ENCODE peak calls at places on chromosomes 11 and 22, in five cellular contexts. W is left ventricle myocardium inferior; P is mucosa of descending colon; O is CD8-positive, alpha-beta T cell; E is MM.1S. H is an unnamed sample. For H3K9me3, the result is how much of the 10 kb centered on the place peaks cover.

GRCh38 chr22:44369241-44369652 is 56.5 kb upstream of the SHISAL1 start:
- DNase-seq in W (peak), E (no peak), P (no peak), O (no peak), H (no peak)

GRCh38 chr11:35418282-35418846 is 994 bp downstream of the SLC1A2 start:
- DNase-seq in P (no peak), E (no peak), W (no peak), O (no peak), H (no peak)

GRCh38 chr11:77580712-77581337 is 8.9 kb upstream of the AQP11 start:
- DNase-seq in E (no peak), O (no peak), W (no peak), P (no peak), H (no peak)

GRCh38 chr11:116422556-116422955 is 350.2 kb downstream of the BUD13 start:
- DNase-seq in W (no peak), O (no peak), P (no peak), E (no peak), H (no peak)

GRCh38 chr11:60657880-60658279 is 41.5 kb upstream of the MS4A8 start:
- DNase-seq in P (peak), O (no peak), E (no peak), W (no peak), H (no peak)

GRCh38 chr11:6397636-6398035 is 7.4 kb downstream of the SMPD1 start:
- DNase-seq in W (no peak), E (no peak), O (no peak), P (no peak), H (no peak)

GRCh38 chr11:44205836-44206235 is 104.1 kb downstream of the ALX4 start:
- DNase-seq in W (no peak), E (no peak), O (no peak), P (no peak), H (no peak)

GRCh38 chr22:37269930-37270678 is 12.2 kb upstream of the CYTH4 start:
- DNase-seq in E (no peak), W (no peak), O (no peak), P (no peak), H (no peak)

GRCh38 chr11:36376315-36376887 is 80.3 kb downstream of the PRR5L start:
- DNase-seq in W (peak), E (no peak), O (peak), P (peak), H (no peak)

GRCh38 chr11:8282621-8283509 is 19.2 kb upstream of the LMO1 start:
- DNase-seq in W (no peak), E (no peak), O (no peak), P (no peak), H (no peak)

GRCh38 chr11:832529-833113 is at the start of gene CD151:
- DNase-seq in O (peak), W (peak), E (peak), P (peak), H (peak)

GRCh38 chr11:133948711-133949110 is 8.1 kb downstream of the IGSF9B start:
- DNase-seq in E (no peak), O (no peak), W (no peak), P (no peak), H (no peak)

GRCh38 chr11:12914401-12914912 is 94.7 kb upstream of the RASSF10 start:
- DNase-seq in P (no peak), E (no peak), W (peak), O (no peak), H (no peak)

DNA sequence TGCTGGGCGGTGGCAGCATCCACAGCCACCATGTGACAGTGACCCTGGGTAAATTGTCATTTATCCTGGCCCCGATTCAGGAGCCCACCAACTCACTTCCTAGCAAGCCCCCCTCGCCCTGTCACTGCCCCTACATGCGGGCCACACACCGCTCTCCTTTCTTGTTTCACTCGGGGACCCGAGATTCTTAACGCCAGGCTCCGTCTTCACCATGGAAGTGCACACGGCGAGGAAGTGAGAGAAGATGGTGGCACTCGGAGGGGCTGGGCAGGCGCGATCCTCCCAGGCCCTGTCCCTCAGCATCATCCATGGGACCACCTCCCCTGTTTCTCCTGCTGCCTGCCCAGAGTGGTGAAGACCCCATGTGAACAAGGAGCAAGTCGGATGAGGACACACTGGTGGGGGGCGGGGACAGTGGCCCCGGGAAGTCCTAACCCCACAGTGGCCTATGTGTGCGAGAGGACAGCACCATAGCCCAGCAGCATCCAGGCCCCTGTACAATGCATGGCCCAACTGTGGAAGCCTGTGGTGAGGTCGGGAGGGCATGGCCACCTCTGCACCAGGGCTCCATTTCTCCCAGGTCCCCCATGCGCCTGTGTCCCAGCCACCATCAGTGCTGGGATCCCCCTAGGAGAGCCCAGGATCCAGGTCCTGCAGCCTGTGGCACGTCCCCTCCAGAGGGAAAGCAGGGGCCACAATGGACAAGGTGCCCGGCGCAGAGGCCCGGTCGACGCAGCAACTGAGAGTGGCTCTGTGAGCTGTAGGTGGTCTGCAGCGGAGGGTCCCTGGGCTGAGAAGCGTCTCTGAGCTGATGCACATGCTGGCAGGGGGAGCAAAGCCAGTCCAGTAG is 262.8 kb downstream of the BRD1 start:
- DNase-seq in W (no peak), E (no peak), O (no peak), P (no peak), H (no peak)
- H3K9me3 ChIP-seq in W (under half), E (under half), O (under half), P (under half), H (under half)

DNA sequence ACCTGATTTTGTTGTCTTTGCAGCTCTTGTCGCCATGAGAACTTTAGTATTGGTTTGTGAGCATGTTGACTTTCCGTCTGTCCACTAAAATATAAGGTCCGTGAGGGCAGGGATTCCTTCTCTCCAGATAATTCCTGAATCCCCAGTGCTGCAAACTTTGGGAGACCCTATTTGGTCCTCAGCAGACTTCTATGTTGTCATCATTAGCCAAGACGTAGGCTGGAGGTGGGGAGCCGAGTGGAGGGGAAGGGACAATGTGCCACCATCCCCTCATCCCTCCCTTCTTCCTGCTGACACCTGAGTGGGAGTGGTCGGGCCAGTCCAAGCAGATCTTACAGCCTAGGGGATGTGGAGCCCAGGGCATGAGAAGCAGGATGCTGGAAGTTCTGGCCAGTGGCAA is 690.6 kb downstream of the TBC1D22A start:
- DNase-seq in E (no peak), O (no peak), W (no peak), P (no peak), H (no peak)
- H3K9me3 ChIP-seq in E (under half), O (under half), W (under half), P (under half), H (under half)

GRCh38 chr22:11605468-11605981 is 3922.5 kb upstream of the OR11H1 start:
- DNase-seq in O (no peak), W (no peak), E (no peak), P (no peak), H (no peak)
- H3K9me3 ChIP-seq in O (under half), W (half or more), E (under half), P (half or more), H (under half)

GRCh38 chr22:47325249-47325648 is 562.8 kb downstream of the TBC1D22A start:
- DNase-seq in P (no peak), E (no peak), O (no peak), W (no peak), H (no peak)
- H3K9me3 ChIP-seq in P (under half), E (under half), O (under half), W (under half), H (under half)

GRCh38 chr11:70625921-70626518 is 227.7 kb downstream of the CTTN start:
- DNase-seq in W (no peak), E (no peak), O (no peak), P (no peak), H (no peak)
- H3K9me3 ChIP-seq in W (under half), E (under half), O (under half), P (under half), H (under half)

DNA sequence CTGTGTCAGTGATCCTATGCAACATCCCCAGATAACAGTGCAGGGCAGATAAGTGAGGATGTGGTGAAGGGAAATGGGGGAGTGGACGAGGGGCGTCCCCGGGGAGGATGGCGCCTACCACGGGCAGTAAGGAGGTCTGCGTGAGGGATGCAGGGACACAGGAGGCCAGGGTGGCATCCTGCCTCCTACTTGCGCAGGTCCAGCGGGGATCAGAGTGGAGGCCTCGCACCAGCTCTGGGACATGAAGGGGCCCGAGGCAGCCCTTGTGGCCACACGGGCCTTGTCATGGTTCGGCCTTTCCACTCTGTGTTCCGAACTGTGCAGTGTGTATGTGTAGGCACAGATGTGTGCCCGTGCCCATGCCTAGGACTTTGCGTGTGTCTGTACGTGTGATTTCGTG is 1227.5 kb downstream of the BRD1 start:
- DNase-seq in P (no peak), W (no peak), E (no peak), O (no peak), H (no peak)
- H3K9me3 ChIP-seq in P (under half), W (under half), E (under half), O (under half), H (under half)

GRCh38 chr22:47249370-47249928 is 487.0 kb downstream of the TBC1D22A start:
- DNase-seq in E (no peak), W (no peak), P (no peak), O (no peak), H (no peak)

GRCh38 chr22:47248925-47249324 is 486.5 kb downstream of the TBC1D22A start:
- DNase-seq in W (no peak), E (no peak), P (no peak), O (no peak), H (no peak)

GRCh38 chr22:47247609-47248240 is 485.3 kb downstream of the TBC1D22A start:
- DNase-seq in E (no peak), P (no peak), O (no peak), W (no peak), H (no peak)

GRCh38 chr22:47250995-47251765 is 488.7 kb downstream of the TBC1D22A start:
- DNase-seq in P (no peak), E (no peak), O (no peak), W (no peak), H (no peak)

GRCh38 chr22:47251911-47252310 is 489.5 kb downstream of the TBC1D22A start:
- DNase-seq in E (no peak), W (no peak), O (no peak), P (no peak), H (no peak)
- H3K9me3 ChIP-seq in E (under half), W (under half), O (under half), P (under half), H (under half)